ENCODE peak calls at places on chromosomes 16 and 17, in six cellular contexts. One of them, this sample, is unnamed.

GRCh38 chr17:39014044-39014794 is 47.0 kb upstream of the FBXO47 start:
- DNase-seq in adrenal gland: no peak
- DNase-seq in A549: no peak
- DNase-seq in transverse colon: no peak
- DNase-seq in NB4: no peak
- DNase-seq in lower leg skin: no peak
- DNase-seq in this sample: no peak

GRCh38 chr17:61002316-61002736 is 324.7 kb downstream of the BCAS3 start:
- DNase-seq in adrenal gland: no peak
- DNase-seq in lower leg skin: no peak
- DNase-seq in A549: peak
- DNase-seq in NB4: peak
- DNase-seq in transverse colon: no peak
- DNase-seq in this sample: no peak

GRCh38 chr17:38600906-38601305 is 4.8 kb downstream of the SRCIN1 start:
- DNase-seq in NB4: no peak
- DNase-seq in adrenal gland: no peak
- DNase-seq in lower leg skin: no peak
- DNase-seq in transverse colon: no peak
- DNase-seq in A549: no peak
- DNase-seq in this sample: no peak

GRCh38 chr17:9517396-9517795 is 58.2 kb downstream of the STX8 start:
- DNase-seq in A549: no peak
- DNase-seq in lower leg skin: no peak
- DNase-seq in NB4: no peak
- DNase-seq in transverse colon: no peak
- DNase-seq in adrenal gland: no peak
- DNase-seq in this sample: no peak

GRCh38 chr16:3819741-3820724 is 60.5 kb downstream of the CREBBP start:
- DNase-seq in A549: peak
- DNase-seq in NB4: no peak
- DNase-seq in adrenal gland: peak
- DNase-seq in lower leg skin: no peak
- DNase-seq in transverse colon: peak
- DNase-seq in this sample: peak

GRCh38 chr16:78507576-78507975 is 408.1 kb downstream of the WWOX start:
- DNase-seq in NB4: no peak
- DNase-seq in A549: no peak
- DNase-seq in adrenal gland: no peak
- DNase-seq in transverse colon: no peak
- DNase-seq in lower leg skin: no peak
- DNase-seq in this sample: no peak

GRCh38 chr17:10019941-10020403 is 114.9 kb upstream of the RCVRN start:
- DNase-seq in transverse colon: no peak
- DNase-seq in adrenal gland: no peak
- DNase-seq in NB4: peak
- DNase-seq in A549: no peak
- DNase-seq in lower leg skin: no peak
- DNase-seq in this sample: no peak

GRCh38 chr17:82118815-82119380 is 20.9 kb upstream of the FASN start:
- DNase-seq in NB4: no peak
- DNase-seq in A549: no peak
- DNase-seq in transverse colon: no peak
- DNase-seq in lower leg skin: no peak
- DNase-seq in adrenal gland: no peak
- DNase-seq in this sample: no peak

GRCh38 chr17:69567130-69567529 is 152.6 kb downstream of the MAP2K6 start:
- DNase-seq in NB4: no peak
- DNase-seq in lower leg skin: no peak
- DNase-seq in adrenal gland: no peak
- DNase-seq in transverse colon: no peak
- DNase-seq in A549: no peak
- DNase-seq in this sample: no peak

GRCh38 chr17:62653002-62653830 is 25.7 kb downstream of the MRC2 start:
- DNase-seq in NB4: peak
- DNase-seq in adrenal gland: peak
- DNase-seq in lower leg skin: no peak
- DNase-seq in A549: peak
- DNase-seq in transverse colon: peak
- DNase-seq in this sample: no peak

GRCh38 chr17:77318491-77319210 is 177.9 kb downstream of the SEC14L1 start:
- DNase-seq in adrenal gland: no peak
- DNase-seq in A549: no peak
- DNase-seq in NB4: peak
- DNase-seq in transverse colon: peak
- DNase-seq in lower leg skin: peak
- DNase-seq in this sample: no peak

GRCh38 chr17:50070908-50071680 is 15.2 kb downstream of the ITGA3 start:
- DNase-seq in lower leg skin: no peak
- DNase-seq in NB4: no peak
- DNase-seq in adrenal gland: no peak
- DNase-seq in A549: no peak
- DNase-seq in transverse colon: no peak
- DNase-seq in this sample: no peak

GRCh38 chr17:79925242-79925957 is 86.2 kb upstream of the CBX4 start:
- DNase-seq in transverse colon: peak
- DNase-seq in lower leg skin: no peak
- DNase-seq in NB4: no peak
- DNase-seq in adrenal gland: peak
- DNase-seq in A549: peak
- DNase-seq in this sample: peak

GRCh38 chr17:19331553-19332245 is 30.8 kb downstream of the B9D1 start:
- DNase-seq in A549: no peak
- DNase-seq in lower leg skin: no peak
- DNase-seq in adrenal gland: no peak
- DNase-seq in NB4: no peak
- DNase-seq in transverse colon: no peak
- DNase-seq in this sample: no peak

GRCh38 chr17:74354123-74354522 is 7.5 kb downstream of the BTBD17 start:
- DNase-seq in transverse colon: peak
- DNase-seq in lower leg skin: no peak
- DNase-seq in NB4: peak
- DNase-seq in adrenal gland: peak
- DNase-seq in A549: peak
- DNase-seq in this sample: no peak

GRCh38 chr17:68600881-68601564 is at the start of gene FAM20A:
- DNase-seq in transverse colon: peak
- DNase-seq in adrenal gland: peak
- DNase-seq in lower leg skin: no peak
- DNase-seq in NB4: no peak
- DNase-seq in A549: peak
- DNase-seq in this sample: no peak

GRCh38 chr17:79370126-79370525 is 240.7 kb downstream of the RBFOX3 start:
- DNase-seq in NB4: no peak
- DNase-seq in lower leg skin: no peak
- DNase-seq in transverse colon: no peak
- DNase-seq in adrenal gland: no peak
- DNase-seq in A549: no peak
- DNase-seq in this sample: no peak

GRCh38 chr16:49129935-49130334 is 151.7 kb downstream of the CBLN1 start:
- DNase-seq in lower leg skin: no peak
- DNase-seq in transverse colon: no peak
- DNase-seq in adrenal gland: no peak
- DNase-seq in A549: no peak
- DNase-seq in NB4: no peak
- DNase-seq in this sample: no peak

GRCh38 chr17:81577278-81578000 is 25.3 kb upstream of the FAAP100 start:
- DNase-seq in transverse colon: no peak
- DNase-seq in A549: peak
- DNase-seq in NB4: peak
- DNase-seq in adrenal gland: no peak
- DNase-seq in lower leg skin: no peak
- DNase-seq in this sample: no peak

GRCh38 chr16:57765160-57765728 is 29.7 kb downstream of the KATNB1 start:
- DNase-seq in NB4: no peak
- DNase-seq in adrenal gland: no peak
- DNase-seq in lower leg skin: no peak
- DNase-seq in transverse colon: no peak
- DNase-seq in A549: no peak
- DNase-seq in this sample: no peak

GRCh38 chr17:16872836-16873653 is 98.9 kb downstream of the TNFRSF13B start:
- DNase-seq in NB4: peak
- DNase-seq in transverse colon: peak
- DNase-seq in lower leg skin: no peak
- DNase-seq in A549: peak
- DNase-seq in adrenal gland: no peak
- DNase-seq in this sample: no peak

GRCh38 chr16:13316008-13316407 is 414.6 kb downstream of the SHISA9 start:
- DNase-seq in NB4: no peak
- DNase-seq in transverse colon: no peak
- DNase-seq in lower leg skin: no peak
- DNase-seq in adrenal gland: no peak
- DNase-seq in A549: no peak
- DNase-seq in this sample: no peak

GRCh38 chr16:26269663-26270062 is 577.9 kb downstream of the HS3ST4 start:
- DNase-seq in NB4: peak
- DNase-seq in A549: no peak
- DNase-seq in transverse colon: no peak
- DNase-seq in adrenal gland: no peak
- DNase-seq in lower leg skin: no peak
- DNase-seq in this sample: no peak

GRCh38 chr17:74164446-74165045 is 38.9 kb upstream of the RPL38 start:
- DNase-seq in A549: no peak
- DNase-seq in NB4: no peak
- DNase-seq in lower leg skin: no peak
- DNase-seq in transverse colon: no peak
- DNase-seq in adrenal gland: no peak
- DNase-seq in this sample: no peak

GRCh38 chr17:61007980-61008379 is 330.3 kb downstream of the BCAS3 start:
- DNase-seq in A549: no peak
- DNase-seq in transverse colon: peak
- DNase-seq in lower leg skin: no peak
- DNase-seq in NB4: no peak
- DNase-seq in adrenal gland: no peak
- DNase-seq in this sample: no peak

GRCh38 chr16:29665294-29666077 is 2.4 kb downstream of the SPN start:
- DNase-seq in adrenal gland: no peak
- DNase-seq in NB4: peak
- DNase-seq in transverse colon: no peak
- DNase-seq in lower leg skin: no peak
- DNase-seq in A549: no peak
- DNase-seq in this sample: no peak

GRCh38 chr16:58026705-58027340 is 1.3 kb downstream of the MMP15 start:
- DNase-seq in A549: peak
- DNase-seq in lower leg skin: no peak
- DNase-seq in adrenal gland: no peak
- DNase-seq in transverse colon: peak
- DNase-seq in NB4: no peak
- DNase-seq in this sample: no peak

GRCh38 chr17:42296012-42296411 is 7.7 kb downstream of the STAT5A start:
- DNase-seq in adrenal gland: no peak
- DNase-seq in NB4: no peak
- DNase-seq in lower leg skin: no peak
- DNase-seq in transverse colon: no peak
- DNase-seq in A549: no peak
- DNase-seq in this sample: no peak
- TF ChIP-seq CTCF in adrenal gland: no peak
- TF ChIP-seq CTCF in NB4: no peak
- TF ChIP-seq CTCF in lower leg skin: no peak
- TF ChIP-seq CTCF in transverse colon: no peak
- TF ChIP-seq CTCF in A549: no peak
- TF ChIP-seq CTCF in this sample: no peak

GRCh38 chr16:22191966-22192260 is 14.2 kb upstream of the EEF2K start:
- DNase-seq in transverse colon: peak
- DNase-seq in adrenal gland: no peak
- DNase-seq in A549: peak
- DNase-seq in lower leg skin: no peak
- DNase-seq in NB4: peak
- DNase-seq in this sample: no peak

GRCh38 chr16:22194707-22195444 is 11.2 kb upstream of the EEF2K start:
- DNase-seq in adrenal gland: no peak
- DNase-seq in NB4: no peak
- DNase-seq in lower leg skin: no peak
- DNase-seq in A549: no peak
- DNase-seq in transverse colon: no peak
- DNase-seq in this sample: no peak

GRCh38 chr16:22191089-22191965 is 14.8 kb upstream of the EEF2K start:
- DNase-seq in lower leg skin: peak
- DNase-seq in transverse colon: peak
- DNase-seq in NB4: peak
- DNase-seq in A549: peak
- DNase-seq in adrenal gland: peak
- DNase-seq in this sample: peak

GRCh38 chr16:22192261-22193133 is 13.6 kb upstream of the EEF2K start:
- DNase-seq in A549: no peak
- DNase-seq in adrenal gland: peak
- DNase-seq in lower leg skin: peak
- DNase-seq in NB4: peak
- DNase-seq in transverse colon: peak
- DNase-seq in this sample: peak

GRCh38 chr16:22193134-22193411 is 13.0 kb upstream of the EEF2K start:
- DNase-seq in adrenal gland: no peak
- DNase-seq in A549: no peak
- DNase-seq in transverse colon: no peak
- DNase-seq in lower leg skin: no peak
- DNase-seq in NB4: no peak
- DNase-seq in this sample: no peak
- TF ChIP-seq POLR2A in adrenal gland: no peak
- TF ChIP-seq POLR2A in A549: no peak
- TF ChIP-seq POLR2A in transverse colon: no peak
- TF ChIP-seq POLR2A in lower leg skin: no peak
- TF ChIP-seq POLR2A in NB4: no peak
- TF ChIP-seq POLR2A in this sample: no peak

DNA sequence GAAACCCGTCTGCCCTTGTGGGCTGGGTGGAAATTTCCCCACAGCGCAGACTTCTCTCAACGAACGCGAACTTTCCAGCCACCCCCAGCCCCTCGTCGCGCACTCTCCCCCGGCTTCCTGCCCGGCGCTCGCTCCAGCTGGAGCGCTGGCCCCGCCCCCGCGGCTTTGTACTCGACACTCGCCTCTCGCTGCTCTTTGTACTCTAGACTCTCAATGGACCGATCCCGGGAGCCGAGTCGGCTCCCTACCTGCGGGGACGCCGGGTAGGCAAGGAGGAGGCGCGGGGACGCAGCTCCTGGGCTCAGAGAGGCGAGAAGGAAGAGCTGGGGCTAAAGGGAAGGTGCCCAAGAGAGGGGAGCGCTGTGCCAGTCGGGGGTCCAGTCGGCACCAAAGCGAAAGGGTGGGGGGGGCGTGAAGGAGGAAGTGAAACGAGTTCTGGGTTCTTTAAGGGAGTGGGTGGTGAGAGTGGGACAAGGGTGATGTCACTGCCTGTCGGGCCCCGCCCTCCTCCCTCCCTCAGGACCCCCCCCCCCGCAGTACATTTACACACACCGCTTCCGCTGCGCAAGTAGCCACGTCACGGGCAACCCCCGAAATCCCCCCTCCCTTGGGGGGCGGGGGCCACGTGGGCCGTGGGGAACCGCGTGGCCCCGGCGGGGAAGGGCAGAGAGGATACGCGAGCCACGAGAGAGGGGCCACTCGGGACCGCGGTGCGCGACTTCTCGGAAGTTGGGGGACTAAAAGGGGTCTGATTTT is 9.7 kb downstream of the KDM6B start:
- DNase-seq in transverse colon: peak
- DNase-seq in adrenal gland: peak
- DNase-seq in NB4: peak
- DNase-seq in A549: peak
- DNase-seq in lower leg skin: peak
- DNase-seq in this sample: peak
- TF ChIP-seq CTCF in transverse colon: no peak
- TF ChIP-seq CTCF in adrenal gland: no peak
- TF ChIP-seq CTCF in NB4: no peak
- TF ChIP-seq CTCF in A549: no peak
- TF ChIP-seq CTCF in lower leg skin: no peak
- TF ChIP-seq CTCF in this sample: no peak

GRCh38 chr16:83952940-83953795 is at the start of gene OSGIN1:
- DNase-seq in lower leg skin: peak
- DNase-seq in adrenal gland: peak
- DNase-seq in transverse colon: peak
- DNase-seq in NB4: peak
- DNase-seq in A549: peak
- DNase-seq in this sample: peak
- TF ChIP-seq POLR2A in lower leg skin: no peak
- TF ChIP-seq POLR2A in adrenal gland: peak
- TF ChIP-seq POLR2A in transverse colon: peak
- TF ChIP-seq POLR2A in NB4: peak
- TF ChIP-seq POLR2A in A549: peak
- TF ChIP-seq POLR2A in this sample: peak